ENCODE peak calls at places on chromosomes 6 and 20, in nine cellular contexts. One of them, this sample, is unnamed.

GRCh38 chr6:127300411-127300810 is 33.7 kb downstream of the RNF146 start:
- DNase-seq in thoracic aorta: no peak
- DNase-seq in lower lobe of right lung: no peak
- DNase-seq in SHP77: no peak
- DNase-seq in stimulated activated CD4-positive, alpha-beta T cell treated with anti-CD3 and anti-CD28 coated beads, Interleukin-1b, Interleukin-23, amount 100 ng/mL, for 1 hour: no peak
- DNase-seq in amygdala: no peak
- DNase-seq in GM23248: peak
- DNase-seq in occipital lobe: no peak
- DNase-seq in KBM-7: no peak
- DNase-seq in this sample: no peak

GRCh38 chr6:87102296-87102695 is 7.4 kb upstream of the CGA start:
- DNase-seq in occipital lobe: no peak
- DNase-seq in thoracic aorta: no peak
- DNase-seq in SHP77: no peak
- DNase-seq in KBM-7: peak
- DNase-seq in stimulated activated CD4-positive, alpha-beta T cell treated with anti-CD3 and anti-CD28 coated beads, Interleukin-1b, Interleukin-23, amount 100 ng/mL, for 1 hour: no peak
- DNase-seq in lower lobe of right lung: no peak
- DNase-seq in GM23248: no peak
- DNase-seq in amygdala: no peak
- DNase-seq in this sample: no peak

GRCh38 chr6:163738304-163738703 is 323.8 kb downstream of the QKI start:
- DNase-seq in amygdala: no peak
- DNase-seq in stimulated activated CD4-positive, alpha-beta T cell treated with anti-CD3 and anti-CD28 coated beads, Interleukin-1b, Interleukin-23, amount 100 ng/mL, for 1 hour: no peak
- DNase-seq in KBM-7: no peak
- DNase-seq in occipital lobe: no peak
- DNase-seq in SHP77: no peak
- DNase-seq in thoracic aorta: no peak
- DNase-seq in GM23248: no peak
- DNase-seq in lower lobe of right lung: no peak
- DNase-seq in this sample: no peak

GRCh38 chr6:140572129-140572528 is 1197.7 kb upstream of the CITED2 start:
- DNase-seq in lower lobe of right lung: no peak
- DNase-seq in occipital lobe: no peak
- DNase-seq in KBM-7: peak
- DNase-seq in stimulated activated CD4-positive, alpha-beta T cell treated with anti-CD3 and anti-CD28 coated beads, Interleukin-1b, Interleukin-23, amount 100 ng/mL, for 1 hour: no peak
- DNase-seq in thoracic aorta: no peak
- DNase-seq in amygdala: no peak
- DNase-seq in GM23248: peak
- DNase-seq in SHP77: no peak
- DNase-seq in this sample: no peak

GRCh38 chr6:14799928-14800327 is 445.9 kb upstream of the JARID2 start:
- DNase-seq in GM23248: peak
- DNase-seq in lower lobe of right lung: peak
- DNase-seq in amygdala: peak
- DNase-seq in SHP77: no peak
- DNase-seq in stimulated activated CD4-positive, alpha-beta T cell treated with anti-CD3 and anti-CD28 coated beads, Interleukin-1b, Interleukin-23, amount 100 ng/mL, for 1 hour: no peak
- DNase-seq in KBM-7: peak
- DNase-seq in occipital lobe: peak
- DNase-seq in thoracic aorta: no peak
- DNase-seq in this sample: peak

GRCh38 chr6:158938811-158939254 is 61.2 kb downstream of the RSPH3 start:
- DNase-seq in lower lobe of right lung: no peak
- DNase-seq in KBM-7: no peak
- DNase-seq in stimulated activated CD4-positive, alpha-beta T cell treated with anti-CD3 and anti-CD28 coated beads, Interleukin-1b, Interleukin-23, amount 100 ng/mL, for 1 hour: no peak
- DNase-seq in SHP77: no peak
- DNase-seq in occipital lobe: no peak
- DNase-seq in amygdala: no peak
- DNase-seq in GM23248: peak
- DNase-seq in thoracic aorta: no peak
- DNase-seq in this sample: no peak

GRCh38 chr6:43278524-43279078 is 19.5 kb upstream of the SLC22A7 start:
- DNase-seq in lower lobe of right lung: no peak
- DNase-seq in GM23248: peak
- DNase-seq in amygdala: no peak
- DNase-seq in thoracic aorta: no peak
- DNase-seq in KBM-7: no peak
- DNase-seq in occipital lobe: no peak
- DNase-seq in SHP77: no peak
- DNase-seq in stimulated activated CD4-positive, alpha-beta T cell treated with anti-CD3 and anti-CD28 coated beads, Interleukin-1b, Interleukin-23, amount 100 ng/mL, for 1 hour: no peak
- DNase-seq in this sample: no peak

GRCh38 chr6:79446006-79446405 is 91.2 kb downstream of the LCA5 start:
- DNase-seq in SHP77: no peak
- DNase-seq in thoracic aorta: no peak
- DNase-seq in GM23248: peak
- DNase-seq in stimulated activated CD4-positive, alpha-beta T cell treated with anti-CD3 and anti-CD28 coated beads, Interleukin-1b, Interleukin-23, amount 100 ng/mL, for 1 hour: no peak
- DNase-seq in lower lobe of right lung: no peak
- DNase-seq in KBM-7: no peak
- DNase-seq in amygdala: no peak
- DNase-seq in occipital lobe: no peak
- DNase-seq in this sample: no peak

GRCh38 chr6:156775717-156776116 is 1.5 kb upstream of the ARID1B start:
- DNase-seq in stimulated activated CD4-positive, alpha-beta T cell treated with anti-CD3 and anti-CD28 coated beads, Interleukin-1b, Interleukin-23, amount 100 ng/mL, for 1 hour: no peak
- DNase-seq in GM23248: peak
- DNase-seq in amygdala: no peak
- DNase-seq in thoracic aorta: no peak
- DNase-seq in KBM-7: no peak
- DNase-seq in occipital lobe: no peak
- DNase-seq in SHP77: no peak
- DNase-seq in lower lobe of right lung: no peak
- DNase-seq in this sample: no peak

GRCh38 chr20:7841291-7841966 is 98.8 kb downstream of the HAO1 start:
- DNase-seq in KBM-7: no peak
- DNase-seq in amygdala: no peak
- DNase-seq in stimulated activated CD4-positive, alpha-beta T cell treated with anti-CD3 and anti-CD28 coated beads, Interleukin-1b, Interleukin-23, amount 100 ng/mL, for 1 hour: no peak
- DNase-seq in lower lobe of right lung: no peak
- DNase-seq in SHP77: no peak
- DNase-seq in occipital lobe: no peak
- DNase-seq in thoracic aorta: no peak
- DNase-seq in GM23248: peak
- DNase-seq in this sample: no peak

GRCh38 chr20:45436732-45437485 is 21.0 kb downstream of the PIGT start:
- DNase-seq in KBM-7: peak
- DNase-seq in amygdala: peak
- DNase-seq in stimulated activated CD4-positive, alpha-beta T cell treated with anti-CD3 and anti-CD28 coated beads, Interleukin-1b, Interleukin-23, amount 100 ng/mL, for 1 hour: peak
- DNase-seq in SHP77: peak
- DNase-seq in GM23248: peak
- DNase-seq in lower lobe of right lung: peak
- DNase-seq in thoracic aorta: peak
- DNase-seq in occipital lobe: peak
- DNase-seq in this sample: peak

GRCh38 chr20:14866841-14867514 is 529.6 kb upstream of the FLRT3 start:
- DNase-seq in SHP77: no peak
- DNase-seq in GM23248: no peak
- DNase-seq in occipital lobe: no peak
- DNase-seq in thoracic aorta: no peak
- DNase-seq in amygdala: no peak
- DNase-seq in KBM-7: no peak
- DNase-seq in stimulated activated CD4-positive, alpha-beta T cell treated with anti-CD3 and anti-CD28 coated beads, Interleukin-1b, Interleukin-23, amount 100 ng/mL, for 1 hour: no peak
- DNase-seq in lower lobe of right lung: no peak
- DNase-seq in this sample: no peak

GRCh38 chr6:47207261-47207660 is 102.4 kb downstream of the TNFRSF21 start:
- DNase-seq in lower lobe of right lung: no peak
- DNase-seq in GM23248: no peak
- DNase-seq in SHP77: no peak
- DNase-seq in amygdala: no peak
- DNase-seq in stimulated activated CD4-positive, alpha-beta T cell treated with anti-CD3 and anti-CD28 coated beads, Interleukin-1b, Interleukin-23, amount 100 ng/mL, for 1 hour: no peak
- DNase-seq in occipital lobe: no peak
- DNase-seq in KBM-7: no peak
- DNase-seq in thoracic aorta: no peak
- DNase-seq in this sample: no peak

GRCh38 chr6:88914885-88915598 is 48.4 kb downstream of the RNGTT start:
- DNase-seq in stimulated activated CD4-positive, alpha-beta T cell treated with anti-CD3 and anti-CD28 coated beads, Interleukin-1b, Interleukin-23, amount 100 ng/mL, for 1 hour: no peak
- DNase-seq in GM23248: no peak
- DNase-seq in amygdala: no peak
- DNase-seq in thoracic aorta: no peak
- DNase-seq in lower lobe of right lung: no peak
- DNase-seq in occipital lobe: no peak
- DNase-seq in KBM-7: no peak
- DNase-seq in SHP77: no peak
- DNase-seq in this sample: no peak

GRCh38 chr20:58871533-58872102 is 19.1 kb downstream of the GNAS start:
- DNase-seq in thoracic aorta: no peak
- DNase-seq in GM23248: no peak
- DNase-seq in KBM-7: no peak
- DNase-seq in occipital lobe: no peak
- DNase-seq in SHP77: no peak
- DNase-seq in amygdala: no peak
- DNase-seq in stimulated activated CD4-positive, alpha-beta T cell treated with anti-CD3 and anti-CD28 coated beads, Interleukin-1b, Interleukin-23, amount 100 ng/mL, for 1 hour: no peak
- DNase-seq in lower lobe of right lung: no peak
- DNase-seq in this sample: no peak

GRCh38 chr6:71238351-71238750 is 50.3 kb upstream of the OGFRL1 start:
- DNase-seq in thoracic aorta: no peak
- DNase-seq in KBM-7: no peak
- DNase-seq in occipital lobe: no peak
- DNase-seq in stimulated activated CD4-positive, alpha-beta T cell treated with anti-CD3 and anti-CD28 coated beads, Interleukin-1b, Interleukin-23, amount 100 ng/mL, for 1 hour: no peak
- DNase-seq in amygdala: no peak
- DNase-seq in GM23248: peak
- DNase-seq in lower lobe of right lung: no peak
- DNase-seq in SHP77: no peak
- DNase-seq in this sample: no peak

GRCh38 chr6:151482290-151482689 is 11.5 kb upstream of the CCDC170 start:
- DNase-seq in amygdala: no peak
- DNase-seq in KBM-7: peak
- DNase-seq in thoracic aorta: no peak
- DNase-seq in lower lobe of right lung: no peak
- DNase-seq in occipital lobe: no peak
- DNase-seq in GM23248: peak
- DNase-seq in SHP77: no peak
- DNase-seq in stimulated activated CD4-positive, alpha-beta T cell treated with anti-CD3 and anti-CD28 coated beads, Interleukin-1b, Interleukin-23, amount 100 ng/mL, for 1 hour: no peak
- DNase-seq in this sample: no peak

GRCh38 chr6:78701407-78701806 is 165.9 kb upstream of the IRAK1BP1 start:
- DNase-seq in stimulated activated CD4-positive, alpha-beta T cell treated with anti-CD3 and anti-CD28 coated beads, Interleukin-1b, Interleukin-23, amount 100 ng/mL, for 1 hour: no peak
- DNase-seq in occipital lobe: no peak
- DNase-seq in amygdala: no peak
- DNase-seq in GM23248: peak
- DNase-seq in thoracic aorta: no peak
- DNase-seq in SHP77: no peak
- DNase-seq in KBM-7: no peak
- DNase-seq in lower lobe of right lung: no peak
- DNase-seq in this sample: no peak

GRCh38 chr6:158069800-158070195 is 88.1 kb downstream of the SYNJ2 start:
- DNase-seq in occipital lobe: no peak
- DNase-seq in GM23248: peak
- DNase-seq in amygdala: no peak
- DNase-seq in SHP77: no peak
- DNase-seq in thoracic aorta: no peak
- DNase-seq in lower lobe of right lung: no peak
- DNase-seq in stimulated activated CD4-positive, alpha-beta T cell treated with anti-CD3 and anti-CD28 coated beads, Interleukin-1b, Interleukin-23, amount 100 ng/mL, for 1 hour: no peak
- DNase-seq in KBM-7: no peak
- DNase-seq in this sample: no peak

GRCh38 chr20:13158339-13158738 is 62.7 kb upstream of the ISM1 start:
- DNase-seq in SHP77: no peak
- DNase-seq in occipital lobe: no peak
- DNase-seq in thoracic aorta: no peak
- DNase-seq in amygdala: no peak
- DNase-seq in GM23248: no peak
- DNase-seq in lower lobe of right lung: no peak
- DNase-seq in stimulated activated CD4-positive, alpha-beta T cell treated with anti-CD3 and anti-CD28 coated beads, Interleukin-1b, Interleukin-23, amount 100 ng/mL, for 1 hour: no peak
- DNase-seq in KBM-7: no peak
- DNase-seq in this sample: no peak

GRCh38 chr6:18565231-18565630 is 178.1 kb downstream of the RNF144B start:
- DNase-seq in lower lobe of right lung: no peak
- DNase-seq in SHP77: no peak
- DNase-seq in amygdala: no peak
- DNase-seq in KBM-7: no peak
- DNase-seq in thoracic aorta: no peak
- DNase-seq in GM23248: no peak
- DNase-seq in stimulated activated CD4-positive, alpha-beta T cell treated with anti-CD3 and anti-CD28 coated beads, Interleukin-1b, Interleukin-23, amount 100 ng/mL, for 1 hour: no peak
- DNase-seq in occipital lobe: no peak
- DNase-seq in this sample: no peak

GRCh38 chr6:147285087-147285855 is 81.1 kb downstream of the STXBP5 start:
- DNase-seq in amygdala: no peak
- DNase-seq in KBM-7: peak
- DNase-seq in lower lobe of right lung: no peak
- DNase-seq in thoracic aorta: no peak
- DNase-seq in SHP77: no peak
- DNase-seq in GM23248: peak
- DNase-seq in occipital lobe: no peak
- DNase-seq in stimulated activated CD4-positive, alpha-beta T cell treated with anti-CD3 and anti-CD28 coated beads, Interleukin-1b, Interleukin-23, amount 100 ng/mL, for 1 hour: no peak
- DNase-seq in this sample: no peak

GRCh38 chr6:9116026-9116425 is 680.7 kb upstream of the SLC35B3 start:
- DNase-seq in stimulated activated CD4-positive, alpha-beta T cell treated with anti-CD3 and anti-CD28 coated beads, Interleukin-1b, Interleukin-23, amount 100 ng/mL, for 1 hour: no peak
- DNase-seq in occipital lobe: no peak
- DNase-seq in SHP77: no peak
- DNase-seq in lower lobe of right lung: no peak
- DNase-seq in KBM-7: peak
- DNase-seq in GM23248: peak
- DNase-seq in amygdala: no peak
- DNase-seq in thoracic aorta: no peak
- DNase-seq in this sample: peak

GRCh38 chr6:92026878-92027277 is 1392.5 kb downstream of the EPHA7 start:
- DNase-seq in thoracic aorta: no peak
- DNase-seq in KBM-7: no peak
- DNase-seq in lower lobe of right lung: no peak
- DNase-seq in SHP77: no peak
- DNase-seq in amygdala: no peak
- DNase-seq in GM23248: no peak
- DNase-seq in occipital lobe: no peak
- DNase-seq in stimulated activated CD4-positive, alpha-beta T cell treated with anti-CD3 and anti-CD28 coated beads, Interleukin-1b, Interleukin-23, amount 100 ng/mL, for 1 hour: no peak
- DNase-seq in this sample: no peak

GRCh38 chr6:154868143-154868594 is 126.9 kb upstream of the TIAM2 start:
- DNase-seq in SHP77: peak
- DNase-seq in occipital lobe: no peak
- DNase-seq in amygdala: no peak
- DNase-seq in stimulated activated CD4-positive, alpha-beta T cell treated with anti-CD3 and anti-CD28 coated beads, Interleukin-1b, Interleukin-23, amount 100 ng/mL, for 1 hour: no peak
- DNase-seq in lower lobe of right lung: no peak
- DNase-seq in thoracic aorta: no peak
- DNase-seq in KBM-7: peak
- DNase-seq in GM23248: peak
- DNase-seq in this sample: no peak

GRCh38 chr6:36714511-36714910 is 16.9 kb downstream of the RAB44 start:
- DNase-seq in lower lobe of right lung: no peak
- DNase-seq in GM23248: no peak
- DNase-seq in KBM-7: no peak
- DNase-seq in stimulated activated CD4-positive, alpha-beta T cell treated with anti-CD3 and anti-CD28 coated beads, Interleukin-1b, Interleukin-23, amount 100 ng/mL, for 1 hour: no peak
- DNase-seq in SHP77: no peak
- DNase-seq in amygdala: no peak
- DNase-seq in thoracic aorta: no peak
- DNase-seq in occipital lobe: no peak
- DNase-seq in this sample: no peak

GRCh38 chr6:75642314-75642713 is 40.6 kb downstream of the SENP6 start:
- DNase-seq in SHP77: no peak
- DNase-seq in thoracic aorta: no peak
- DNase-seq in amygdala: no peak
- DNase-seq in occipital lobe: no peak
- DNase-seq in stimulated activated CD4-positive, alpha-beta T cell treated with anti-CD3 and anti-CD28 coated beads, Interleukin-1b, Interleukin-23, amount 100 ng/mL, for 1 hour: no peak
- DNase-seq in GM23248: no peak
- DNase-seq in KBM-7: no peak
- DNase-seq in lower lobe of right lung: no peak
- DNase-seq in this sample: no peak

GRCh38 chr20:59813126-59813947 is 120.1 kb downstream of the SYCP2 start:
- DNase-seq in KBM-7: no peak
- DNase-seq in lower lobe of right lung: no peak
- DNase-seq in GM23248: no peak
- DNase-seq in thoracic aorta: no peak
- DNase-seq in amygdala: no peak
- DNase-seq in occipital lobe: no peak
- DNase-seq in SHP77: no peak
- DNase-seq in stimulated activated CD4-positive, alpha-beta T cell treated with anti-CD3 and anti-CD28 coated beads, Interleukin-1b, Interleukin-23, amount 100 ng/mL, for 1 hour: no peak
- DNase-seq in this sample: no peak

GRCh38 chr6:108655840-108656650 is 95.3 kb downstream of the FOXO3 start:
- DNase-seq in stimulated activated CD4-positive, alpha-beta T cell treated with anti-CD3 and anti-CD28 coated beads, Interleukin-1b, Interleukin-23, amount 100 ng/mL, for 1 hour: no peak
- DNase-seq in KBM-7: no peak
- DNase-seq in thoracic aorta: no peak
- DNase-seq in SHP77: peak
- DNase-seq in occipital lobe: peak
- DNase-seq in amygdala: no peak
- DNase-seq in lower lobe of right lung: no peak
- DNase-seq in GM23248: peak
- DNase-seq in this sample: no peak

GRCh38 chr20:5448449-5449118 is 131.8 kb upstream of the PROKR2 start:
- DNase-seq in GM23248: peak
- DNase-seq in occipital lobe: no peak
- DNase-seq in KBM-7: peak
- DNase-seq in lower lobe of right lung: no peak
- DNase-seq in SHP77: peak
- DNase-seq in stimulated activated CD4-positive, alpha-beta T cell treated with anti-CD3 and anti-CD28 coated beads, Interleukin-1b, Interleukin-23, amount 100 ng/mL, for 1 hour: peak
- DNase-seq in thoracic aorta: no peak
- DNase-seq in amygdala: peak
- DNase-seq in this sample: no peak

GRCh38 chr6:168713839-168714238 is 272.9 kb downstream of the SMOC2 start:
- DNase-seq in occipital lobe: no peak
- DNase-seq in SHP77: peak
- DNase-seq in thoracic aorta: no peak
- DNase-seq in stimulated activated CD4-positive, alpha-beta T cell treated with anti-CD3 and anti-CD28 coated beads, Interleukin-1b, Interleukin-23, amount 100 ng/mL, for 1 hour: no peak
- DNase-seq in GM23248: peak
- DNase-seq in lower lobe of right lung: no peak
- DNase-seq in KBM-7: no peak
- DNase-seq in amygdala: no peak
- DNase-seq in this sample: peak

This sample was measured in left lung.